ENCODE peak calls at places on chromosome 3, in eight cellular contexts. N is ovary, E is heart left ventricle, U is stomach, C is left ventricle myocardium inferior, Y is prostate gland, T is psoas muscle, D is tibial artery. W is an unnamed sample. For H3K36me3, the result is how much of the 10 kb centered on the place peaks cover.

GRCh38 chr3:172333692-172334457 is 114.4 kb downstream of the GHSR start:
- DNase-seq in D (no peak), Y (no peak), U (no peak), N (no peak), C (no peak), T (no peak), E (no peak), W (no peak)

GRCh38 chr3:50164056-50164455 is 8.9 kb downstream of the SEMA3F start:
- DNase-seq in N (no peak), Y (peak), T (peak), C (peak), U (peak), E (peak), D (peak), W (peak)

GRCh38 chr3:52240059-52240885 is 1.3 kb upstream of the TWF2 start:
- DNase-seq in T (peak), N (peak), D (peak), U (no peak), C (peak), E (no peak), Y (no peak), W (peak)

GRCh38 chr3:143331336-143331735 is 211.8 kb downstream of the CHST2 start:
- DNase-seq in U (no peak), T (no peak), D (no peak), C (no peak), Y (no peak), N (no peak), E (no peak), W (no peak)

GRCh38 chr3:35394400-35394799 is 244.9 kb upstream of the ARPP21 start:
- DNase-seq in Y (no peak), U (no peak), E (no peak), C (no peak), T (no peak), D (no peak), N (no peak), W (no peak)

GRCh38 chr3:78569820-78570219 is 1198.0 kb downstream of the ROBO1 start:
- DNase-seq in T (no peak), E (no peak), C (no peak), N (no peak), Y (no peak), U (no peak), D (no peak), W (no peak)

GRCh38 chr3:27910456-27910855 is 188.3 kb upstream of the EOMES start:
- DNase-seq in T (no peak), Y (no peak), E (no peak), C (no peak), D (no peak), U (no peak), N (no peak), W (peak)

GRCh38 chr3:48974076-48974864 is 15.8 kb upstream of the P4HTM start:
- DNase-seq in C (no peak), T (no peak), U (no peak), D (peak), Y (no peak), N (no peak), E (no peak), W (no peak)

GRCh38 chr3:187850256-187851010 is 105.2 kb upstream of the BCL6 start:
- DNase-seq in Y (no peak), N (peak), U (no peak), D (no peak), T (peak), E (no peak), C (no peak), W (peak)

GRCh38 chr3:82087958-82088357 is 326.5 kb upstream of the GBE1 start:
- DNase-seq in U (no peak), Y (no peak), D (no peak), C (no peak), N (no peak), E (no peak), T (no peak), W (no peak)

GRCh38 chr3:156674911-156675743 is 737 bp downstream of the TIPARP start:
- DNase-seq in N (peak), E (peak), D (peak), Y (peak), C (peak), U (peak), T (peak), W (peak)

GRCh38 chr3:1350885-1351284 is 258.1 kb downstream of the CNTN6 start:
- DNase-seq in T (no peak), D (no peak), Y (no peak), E (no peak), U (no peak), N (no peak), C (no peak), W (no peak)

GRCh38 chr3:101036213-101036618 is 43.0 kb upstream of the ABI3BP start:
- DNase-seq in N (no peak), C (no peak), T (no peak), U (no peak), D (no peak), Y (peak), E (no peak), W (no peak)

GRCh38 chr3:188900421-188900941 is 271.3 kb upstream of the TPRG1 start:
- DNase-seq in N (no peak), Y (peak), D (no peak), U (no peak), T (no peak), C (no peak), E (no peak), W (no peak)

GRCh38 chr3:42732196-42732828 is 29.7 kb upstream of the HHATL start:
- DNase-seq in C (no peak), Y (no peak), D (peak), U (no peak), E (peak), N (no peak), T (no peak), W (peak)

GRCh38 chr3:94226058-94226457 is 163.2 kb downstream of the NSUN3 start:
- DNase-seq in C (no peak), E (no peak), N (no peak), Y (no peak), U (no peak), D (no peak), T (no peak), W (no peak)

GRCh38 chr3:17852217-17852616 is 109.8 kb upstream of the TBC1D5 start:
- DNase-seq in Y (no peak), N (no peak), D (no peak), U (no peak), T (no peak), E (no peak), C (no peak), W (no peak)

GRCh38 chr3:63910873-63911272 is 1.3 kb downstream of the SCAANT1 start:
- DNase-seq in U (no peak), D (no peak), C (no peak), E (no peak), N (no peak), Y (no peak), T (no peak), W (no peak)

GRCh38 chr3:119831022-119831421 is 49.1 kb downstream of the NR1I2 start:
- DNase-seq in Y (no peak), C (no peak), N (no peak), U (no peak), E (no peak), T (no peak), D (no peak), W (no peak)

GRCh38 chr3:188174309-188175044 is 20.5 kb downstream of the LPP start:
- DNase-seq in N (no peak), T (no peak), C (no peak), E (no peak), D (no peak), U (no peak), Y (no peak), W (peak)

GRCh38 chr3:23071758-23072157 is 131.4 kb upstream of the UBE2E2 start:
- DNase-seq in C (no peak), Y (no peak), D (no peak), U (no peak), N (no peak), T (no peak), E (no peak), W (no peak)

GRCh38 chr3:51306093-51306492 is 79.0 kb upstream of the MANF start:
- DNase-seq in Y (no peak), T (no peak), D (no peak), N (no peak), E (no peak), U (no peak), C (no peak), W (no peak)

GRCh38 chr3:163476179-163476578 is 1602.1 kb downstream of the SI start:
- DNase-seq in C (no peak), T (no peak), N (no peak), U (no peak), E (no peak), Y (no peak), D (no peak), W (no peak)

GRCh38 chr3:66472313-66473134 is 28.3 kb downstream of the LRIG1 start:
- DNase-seq in T (no peak), D (no peak), U (no peak), N (no peak), E (no peak), C (no peak), Y (peak), W (no peak)

DNA sequence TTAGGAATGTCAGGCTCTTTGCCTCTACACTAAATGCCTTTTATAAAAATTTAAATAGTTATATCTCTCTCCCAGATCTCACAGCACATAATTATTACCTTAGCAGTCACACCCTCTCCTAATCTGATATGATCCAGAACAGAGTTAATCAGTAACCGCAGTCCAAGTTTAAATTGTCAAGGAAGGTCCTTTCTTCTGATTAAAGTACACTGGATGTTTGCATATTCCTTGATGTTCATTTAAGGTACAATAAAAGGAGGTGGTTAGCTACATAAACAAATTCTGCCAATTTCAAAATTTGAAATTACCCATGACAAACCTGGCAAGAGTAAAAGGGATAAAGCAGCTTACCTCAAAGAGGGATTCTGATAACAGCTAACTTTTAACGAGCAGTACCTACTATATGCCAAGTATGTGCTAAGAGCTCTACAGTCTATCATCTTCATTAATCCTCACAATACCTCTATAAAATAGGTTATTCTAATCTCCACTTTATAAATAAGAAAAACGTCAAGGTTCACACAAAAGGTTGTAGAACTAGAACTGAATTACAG is 4.3 kb downstream of the GOLIM4 start:
- DNase-seq in U (no peak), E (no peak), D (no peak), Y (no peak), T (no peak), C (no peak), N (no peak), W (no peak)
- H3K4me3 ChIP-seq in U (no peak), E (no peak), D (no peak), Y (no peak), T (no peak), C (no peak), N (no peak), W (no peak)

DNA sequence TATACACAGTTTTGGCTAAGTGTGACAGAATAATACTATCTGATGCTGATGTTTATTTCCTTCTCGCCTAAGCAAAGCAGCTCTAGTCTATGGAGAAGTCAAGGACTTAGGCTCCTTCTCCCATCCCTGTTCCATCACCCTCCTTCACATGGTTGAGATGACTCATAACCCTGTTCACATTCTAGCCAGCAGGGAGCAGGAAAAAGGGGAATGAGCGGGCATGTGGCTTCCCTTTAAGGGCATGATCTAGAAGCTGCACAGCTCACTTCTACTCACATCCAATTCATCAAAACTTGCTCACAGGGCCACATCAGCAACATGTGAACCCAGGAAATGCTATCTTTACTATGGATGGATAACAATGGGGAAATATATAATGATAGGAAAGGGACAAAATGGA is 40.9 kb downstream of the CBLB start:
- DNase-seq in Y (no peak), T (peak), N (peak), E (no peak), U (no peak), C (no peak), D (peak), W (no peak)
- TF ChIP-seq CTCF in Y (no peak), T (peak), N (peak), E (peak), U (no peak), C (peak), D (peak), W (no peak)

GRCh38 chr3:12935861-12936830 is 94.8 kb upstream of the RPL32 start:
- DNase-seq in T (no peak), D (no peak), U (no peak), N (no peak), E (no peak), C (no peak), Y (no peak), W (no peak)
- H3K36me3 ChIP-seq in T (under half), D (under half), U (half or more), N (under half), E (under half), C (under half), Y (under half), W (under half)

GRCh38 chr3:99637381-99638111 is 848 bp upstream of the COL8A1 start:
- DNase-seq in C (peak), T (peak), E (no peak), D (peak), Y (no peak), U (no peak), N (peak), W (peak)

GRCh38 chr3:99637041-99637380 is 1.4 kb upstream of the COL8A1 start:
- DNase-seq in C (no peak), N (no peak), E (no peak), Y (no peak), T (no peak), D (no peak), U (no peak), W (no peak)

GRCh38 chr3:99640214-99640851 is 1.9 kb downstream of the COL8A1 start:
- DNase-seq in E (no peak), D (no peak), T (no peak), U (no peak), N (no peak), C (no peak), Y (no peak), W (no peak)

GRCh38 chr3:99639579-99639978 is 1.2 kb downstream of the COL8A1 start:
- DNase-seq in Y (no peak), C (no peak), U (no peak), D (no peak), E (no peak), N (no peak), T (no peak), W (no peak)

DNA sequence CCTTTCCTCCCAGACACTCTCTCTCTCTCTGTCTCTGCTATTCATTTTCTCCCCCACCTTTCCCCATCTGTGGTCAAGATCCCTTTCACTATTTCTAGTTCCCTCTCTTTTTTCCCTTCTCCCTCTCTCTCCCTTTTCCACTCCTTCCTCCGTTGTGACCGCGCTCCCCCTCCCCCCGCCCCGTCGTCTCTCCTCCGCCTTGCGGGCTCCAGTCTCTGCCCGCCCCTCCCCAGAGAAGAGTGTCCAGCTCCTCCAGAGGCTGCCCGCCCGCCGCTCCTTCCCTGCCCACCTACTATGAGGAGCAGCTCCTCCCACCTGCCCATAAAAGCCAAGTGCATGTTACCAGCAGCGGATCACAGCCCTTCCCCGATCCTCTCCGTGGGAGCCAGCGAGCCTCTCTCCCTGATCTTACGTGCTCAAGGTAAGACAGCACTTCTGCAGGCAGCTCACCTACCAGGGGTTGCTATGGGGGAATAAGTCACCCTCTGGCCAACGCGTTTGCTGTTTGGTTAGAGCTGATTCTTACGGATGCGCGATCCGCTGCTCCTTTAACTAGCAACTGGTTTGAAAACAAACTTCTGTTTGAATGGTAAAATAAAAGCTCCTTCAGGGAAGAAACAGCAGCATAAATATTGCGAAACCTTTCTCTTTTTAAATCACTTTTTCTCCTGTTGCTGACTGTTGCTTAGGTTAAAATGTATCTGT is at the start of gene COL8A1:
- DNase-seq in Y (peak), C (peak), U (no peak), T (peak), N (peak), E (peak), D (peak), W (peak)
- H3K4me3 ChIP-seq in Y (peak), C (peak), U (peak), T (peak), N (peak), E (peak), D (peak), W (peak)

DNA sequence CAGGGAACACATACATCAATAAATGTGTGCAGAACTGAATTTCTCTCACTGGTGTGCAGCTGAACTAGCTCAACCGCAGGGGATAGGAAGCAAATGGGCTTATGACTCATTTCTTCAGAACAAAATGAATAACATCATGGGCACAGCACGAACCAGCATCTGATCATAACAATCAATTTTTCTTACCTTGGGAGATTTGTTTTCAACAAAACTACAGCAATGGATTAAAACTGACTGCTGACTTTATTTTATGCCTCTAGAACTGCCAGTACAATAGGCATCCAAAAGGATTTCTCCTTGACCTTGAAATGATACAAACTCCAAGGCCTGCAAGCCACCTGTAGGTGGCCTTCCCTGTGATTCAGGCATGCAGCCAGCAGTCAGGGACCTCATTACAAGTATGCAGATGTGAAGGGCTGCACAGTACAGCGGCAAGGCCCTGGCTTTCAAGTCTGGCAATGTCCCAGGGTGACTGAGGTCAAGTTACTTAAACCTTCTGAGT is 26.1 kb downstream of the TAMM41 start:
- DNase-seq in C (no peak), D (no peak), Y (no peak), N (peak), U (peak), T (no peak), E (no peak), W (peak)
- TF ChIP-seq CTCF in C (no peak), D (no peak), Y (no peak), N (no peak), U (no peak), T (no peak), E (no peak), W (no peak)

DNA sequence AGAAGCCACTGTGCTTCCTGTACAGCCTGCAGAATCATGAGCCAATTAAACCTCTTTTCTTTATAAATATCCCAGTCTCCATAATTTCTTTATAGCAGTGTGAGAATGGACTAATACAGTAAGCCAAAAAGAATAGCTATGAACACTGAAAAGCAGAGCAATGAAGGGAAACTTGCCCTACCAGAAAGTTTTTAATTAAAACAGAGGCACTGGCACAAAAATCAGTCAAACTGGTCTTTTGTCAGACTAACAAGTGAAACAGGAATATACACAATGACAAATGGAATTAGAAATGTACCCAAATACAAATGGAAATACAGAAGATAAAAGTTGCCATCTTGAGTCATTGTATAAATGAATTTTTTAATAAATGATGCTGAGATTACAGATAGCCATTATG is 40.5 kb downstream of the POLQ start:
- DNase-seq in T (no peak), Y (no peak), C (no peak), E (no peak), D (no peak), U (no peak), N (no peak), W (no peak)
- H3K36me3 ChIP-seq in T (under half), Y (under half), C (under half), E (under half), D (under half), U (under half), N (under half), W (under half)

GRCh38 chr3:69999191-70000027 is at the start of gene SAMMSON:
- DNase-seq in D (no peak), U (no peak), Y (no peak), C (no peak), E (peak), N (peak), T (no peak), W (peak)
- H3K4me3 ChIP-seq in D (peak), U (no peak), Y (no peak), C (peak), E (peak), N (peak), T (no peak), W (peak)